ENCODE peak calls at places on chromosomes 13 and 19, in six cellular contexts. K is CD8-positive, alpha-beta T cell; L is MM.1S; R is mammary epithelial cell; X is heart left ventricle; J is heart right ventricle. A is an unnamed sample.

GRCh38 chr13:70162141-70162540 is 53.9 kb upstream of the KLHL1 start:
- DNase-seq in R (no peak), K (no peak), L (peak; percentile 81), X (no peak), J (no peak), A (no peak)

GRCh38 chr19:12749938-12750521 is 1.6 kb upstream of the BEST2 start:
- DNase-seq in R (no peak), J (no peak), L (no peak), K (no peak), X (no peak), A (no peak)

GRCh38 chr19:39506944-39507714 is 7.8 kb upstream of the SELENOV start:
- DNase-seq in L (no peak), R (peak; percentile 75), J (no peak), X (no peak), K (no peak), A (peak; percentile 91)

GRCh38 chr19:48967346-48968178 is 2.5 kb downstream of the FTL start:
- DNase-seq in J (no peak), R (no peak), K (no peak), L (no peak), X (peak; percentile 58), A (no peak)

GRCh38 chr13:21967871-21968270 is 297.0 kb downstream of the FGF9 start:
- DNase-seq in X (no peak), R (no peak), J (no peak), L (no peak), K (no peak), A (no peak)

GRCh38 chr13:101415358-101416174 is 742 bp downstream of the NALCN start:
- DNase-seq in L (peak; percentile 84), X (peak; percentile 8), K (no peak), J (peak; percentile 14), R (no peak), A (no peak)

GRCh38 chr13:35470671-35471465 is 5.6 kb downstream of the MAB21L1 start:
- DNase-seq in K (no peak), L (no peak), J (peak; percentile 60), X (peak; percentile 49), R (no peak), A (no peak)

GRCh38 chr13:41976491-41976890 is 15.6 kb upstream of the VWA8 start:
- DNase-seq in R (no peak), K (no peak), L (no peak), X (no peak), J (no peak), A (no peak)

GRCh38 chr19:47124937-47125668 is 5.5 kb upstream of the SAE1 start:
- DNase-seq in J (no peak), R (peak; percentile 55), X (no peak), L (peak; percentile 55), K (no peak), A (no peak)

GRCh38 chr19:37251308-37252229 is 33.6 kb downstream of the ZNF383 start:
- DNase-seq in X (peak; percentile 92), K (peak; percentile 3), R (peak; percentile 95), J (peak; percentile 85), L (no peak), A (peak; percentile 29)

GRCh38 chr13:42946927-42947326 is 45.1 kb downstream of the EPSTI1 start:
- DNase-seq in R (no peak), X (no peak), L (no peak), K (no peak), J (no peak), A (no peak)

GRCh38 chr19:18496167-18496979 is 25.5 kb downstream of the ELL start:
- DNase-seq in L (peak; percentile 18), X (no peak), R (peak; percentile 90), K (peak; percentile 38), J (peak; percentile 35), A (no peak)

GRCh38 chr19:35805518-35806102 is 7.0 kb downstream of the PRODH2 start:
- DNase-seq in L (no peak), K (no peak), R (no peak), X (no peak), J (no peak), A (no peak)

DNA sequence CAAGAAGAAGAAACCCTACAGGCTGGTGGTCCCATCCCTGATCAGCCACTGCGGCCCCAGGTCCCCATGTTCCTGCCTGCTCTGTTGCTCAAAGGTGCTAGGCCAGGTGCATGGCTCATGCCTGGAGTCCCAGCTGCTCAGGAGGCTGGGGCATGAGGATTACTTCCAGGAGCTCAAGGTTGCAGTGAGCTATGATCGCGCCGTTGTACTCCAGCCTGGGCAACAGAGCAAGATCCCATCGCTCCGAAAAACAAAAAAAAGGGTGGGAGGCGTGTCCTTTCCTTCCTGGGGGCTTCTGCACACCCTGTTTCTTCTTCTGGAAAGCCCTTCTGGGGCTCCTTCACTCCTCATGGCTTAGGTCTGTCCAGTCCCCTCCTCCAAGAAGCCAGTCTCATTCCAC is 11.9 kb upstream of the TINCR start:
- DNase-seq in K (no peak), R (no peak), X (no peak), L (no peak), J (no peak), A (no peak)
- H3K4me3 ChIP-seq in K (no peak overlapping the region), R (no peak overlapping the region), X (no peak overlapping the region), L (no peak overlapping the region), J (no peak overlapping the region), A (no peak overlapping the region)

GRCh38 chr13:67048084-67048792 is 181.9 kb downstream of the PCDH9 start:
- DNase-seq in L (no peak), K (no peak), X (no peak), R (peak; percentile 9), J (no peak), A (no peak)
- TF ChIP-seq CTCF in L (no peak), K (no peak), X (no peak), R (no peak), J (no peak), A (no peak)

DNA sequence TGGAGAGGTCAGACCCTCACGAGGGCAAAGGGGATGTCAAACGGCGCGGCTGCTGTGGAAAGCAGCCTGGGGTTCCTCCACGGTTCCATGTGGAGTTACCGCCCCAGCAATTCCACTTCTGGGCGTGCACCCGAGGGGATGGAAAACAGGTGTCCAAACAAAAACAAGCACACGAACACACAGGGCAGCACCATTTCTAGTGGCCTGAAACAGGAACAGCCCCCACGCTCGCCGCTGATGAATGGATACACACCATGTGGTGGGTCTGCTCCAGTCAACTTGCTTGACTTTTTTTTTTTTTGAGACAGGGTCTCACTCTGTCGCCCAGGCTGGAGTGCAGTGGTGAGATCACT is 11.2 kb downstream of the AP3D1 start:
- DNase-seq in J (no peak), R (no peak), X (no peak), L (no peak), K (no peak), A (no peak)
- H3K36me3 ChIP-seq in J (peaks cover 65% of the 10 kb centered on the region), R (peaks cover 8% of the 10 kb centered on the region), X (peaks cover 46% of the 10 kb centered on the region), L (peaks cover 5% of the 10 kb centered on the region), K (peaks cover 12% of the 10 kb centered on the region), A (peaks cover 30% of the 10 kb centered on the region)

GRCh38 chr13:67986234-67986633 is 756.1 kb upstream of the PCDH9 start:
- DNase-seq in R (no peak), X (no peak), J (no peak), L (no peak), K (no peak), A (no peak)

GRCh38 chr13:67996101-67996500 is 766.0 kb upstream of the PCDH9 start:
- DNase-seq in R (no peak), L (no peak), X (no peak), K (no peak), J (no peak), A (no peak)

DNA sequence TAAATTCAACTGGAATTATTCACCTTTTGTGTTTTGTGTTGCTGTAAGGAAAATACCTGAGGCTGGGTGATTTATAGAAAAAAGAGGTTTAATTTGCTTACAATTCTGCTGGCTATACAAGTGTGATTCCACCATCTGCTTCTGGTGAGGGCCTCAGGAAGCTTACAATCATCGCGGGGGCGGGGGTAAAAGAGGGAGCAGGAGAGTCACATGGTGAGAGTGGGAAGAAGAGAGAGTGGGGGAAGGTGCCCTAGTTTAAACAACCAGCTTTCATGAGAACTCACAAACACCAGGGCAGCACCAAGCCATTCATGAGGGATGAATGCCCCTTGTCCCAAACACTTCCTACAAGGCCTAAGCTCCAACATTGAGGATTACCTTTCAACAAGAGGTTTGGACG is 760.7 kb upstream of the PCDH9 start:
- DNase-seq in X (no peak), J (no peak), K (no peak), R (no peak), L (no peak), A (no peak)
- H3K4me3 ChIP-seq in X (no peak overlapping the region), J (no peak overlapping the region), K (no peak overlapping the region), R (no peak overlapping the region), L (no peak overlapping the region), A (no peak overlapping the region)

DNA sequence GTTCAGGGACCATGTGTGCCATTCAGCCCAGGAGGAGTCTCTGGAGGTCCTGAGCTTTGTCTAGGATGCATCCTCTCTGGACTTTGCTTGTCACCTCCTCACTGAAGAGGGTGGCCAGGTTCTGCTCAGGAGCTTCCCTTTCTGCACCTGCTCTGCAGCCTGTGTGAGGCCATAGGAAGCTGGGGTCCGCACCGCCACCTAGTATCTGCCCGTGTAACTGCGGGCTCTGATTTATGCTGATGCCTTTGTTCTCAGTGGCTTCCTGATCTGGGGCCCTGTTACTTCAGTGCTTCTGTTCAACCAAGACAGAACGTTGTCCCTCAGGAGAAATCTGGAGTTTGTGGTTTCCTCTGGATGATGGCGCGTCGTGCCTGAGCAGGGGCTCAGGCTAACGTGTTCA is 15.5 kb downstream of the ZNF610 start:
- DNase-seq in R (no peak), X (no peak), L (no peak), J (no peak), K (no peak), A (no peak)
- TF ChIP-seq CTCF in R (no peak), X (no peak), L (no peak), J (no peak), K (no peak), A (no peak)

GRCh38 chr13:29529755-29530154 is 65.7 kb downstream of the SLC7A1 start:
- DNase-seq in J (no peak), X (no peak), L (no peak), K (no peak), R (no peak), A (no peak)
- H3K36me3 ChIP-seq in J (peaks cover 39% of the 10 kb centered on the region), X (peaks cover 25% of the 10 kb centered on the region), L (no peaks in the 10 kb centered on the region), K (peaks cover 5% of the 10 kb centered on the region), R (peaks cover 25% of the 10 kb centered on the region), A (peaks cover 26% of the 10 kb centered on the region)

GRCh38 chr13:93118081-93118615 is 108.5 kb upstream of the GPC6 start:
- DNase-seq in J (no peak), R (peak; percentile 60), X (no peak), L (no peak), K (no peak), A (no peak)
- H3K4me3 ChIP-seq in J (no peak overlapping the region), R (no peak overlapping the region), X (no peak overlapping the region), L (no peak overlapping the region), K (no peak overlapping the region), A (no peak overlapping the region)

DNA sequence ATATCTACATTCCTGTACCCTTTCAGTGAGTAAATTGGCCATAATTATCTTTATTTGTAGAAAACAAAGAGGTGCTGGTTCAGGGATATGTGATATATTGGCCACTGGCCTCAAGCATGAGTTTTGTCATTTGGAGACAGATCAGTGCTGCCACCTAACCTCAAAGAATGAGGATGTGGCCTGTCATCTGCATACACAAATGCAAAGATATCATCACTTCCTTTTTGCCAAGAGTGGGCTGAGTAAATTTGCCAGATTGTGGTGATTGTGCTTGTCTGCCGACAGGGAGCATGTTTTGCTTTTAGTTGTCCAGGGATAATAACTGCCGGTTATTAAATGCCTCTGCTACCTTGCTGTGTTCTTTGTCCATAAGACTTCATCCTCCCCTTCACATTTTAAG is 44.2 kb downstream of the WASF3 start:
- DNase-seq in L (peak; percentile 59), X (no peak), K (no peak), R (peak; percentile 32), J (no peak), A (peak; percentile 13)
- TF ChIP-seq CTCF in L (peak; percentile 28), X (no peak), K (no peak), R (no peak), J (no peak), A (no peak)

A was measured in GM06990.